ENCODE peak calls at places on chromosomes 4 and X, in six cellular contexts. X is A549, P is H1, U is WTC11, N is K562, Z is HepG2. A is an unnamed sample.

GRCh38 chrX:80876877-80877276 is 67.2 kb upstream of the BRWD3 start:
- DNase-seq in X (peak), P (no peak), U (no peak), N (no peak), Z (peak), A (peak)

GRCh38 chr4:75771607-75772006 is 47.2 kb downstream of the USO1 start:
- DNase-seq in X (no peak), P (no peak), U (no peak), N (no peak), Z (no peak), A (no peak)

GRCh38 chr4:160142579-160142978 is 1039.7 kb downstream of the RAPGEF2 start:
- DNase-seq in X (no peak), P (no peak), U (no peak), N (no peak), Z (no peak), A (no peak)

GRCh38 chrX:49190783-49191032 is 4.5 kb upstream of the PRICKLE3 start:
- DNase-seq in X (no peak), P (no peak), U (no peak), N (no peak), Z (no peak), A (no peak)

GRCh38 chrX:252421-253291 is 28.5 kb upstream of the PLCXD1 start:
- DNase-seq in X (peak), P (no peak), U (no peak), N (no peak), Z (no peak), A (peak)

GRCh38 chr4:175421506-175421905 is 390.6 kb downstream of the GPM6A start:
- DNase-seq in X (peak), P (no peak), U (no peak), N (no peak), Z (peak), A (no peak)

GRCh38 chr4:91427171-91427570 is 876.6 kb upstream of the GRID2 start:
- DNase-seq in X (no peak), P (no peak), U (no peak), N (no peak), Z (no peak), A (no peak)

GRCh38 chrX:68833855-68834331 is 5.1 kb downstream of the EFNB1 start:
- DNase-seq in X (no peak), P (no peak), U (no peak), N (no peak), Z (no peak), A (no peak)

GRCh38 chrX:18377802-18378201 is 23.3 kb upstream of the SCML2 start:
- DNase-seq in X (peak), P (no peak), U (peak), N (peak), Z (peak), A (peak)

GRCh38 chr4:40856836-40857362 is 107.1 kb downstream of the NSUN7 start:
- DNase-seq in X (peak), P (peak), U (peak), N (peak), Z (no peak), A (peak)

GRCh38 chr4:1766336-1767057 is 26.6 kb upstream of the FGFR3 start:
- DNase-seq in X (peak), P (no peak), U (peak), N (peak), Z (peak), A (no peak)

GRCh38 chrX:37787353-37787869 is 7.6 kb downstream of the CYBB start:
- DNase-seq in X (no peak), P (no peak), U (no peak), N (no peak), Z (no peak), A (no peak)

GRCh38 chrX:139882299-139882698 is 50.6 kb downstream of the ATP11C start:
- DNase-seq in X (no peak), P (no peak), U (no peak), N (no peak), Z (no peak), A (no peak)

GRCh38 chrX:50799531-50799961 is 14.4 kb downstream of the SHROOM4 start:
- DNase-seq in X (peak), P (no peak), U (no peak), N (no peak), Z (no peak), A (peak)

GRCh38 chrX:42094208-42094607 is 170.9 kb upstream of the CASK start:
- DNase-seq in X (no peak), P (no peak), U (no peak), N (no peak), Z (no peak), A (no peak)

GRCh38 chrX:46298821-46299220 is 246.4 kb downstream of the ZNF674 start:
- DNase-seq in X (no peak), P (no peak), U (no peak), N (no peak), Z (no peak), A (no peak)

GRCh38 chrX:41922694-41923171 is 621 bp downstream of the CASK start:
- DNase-seq in X (peak), P (no peak), U (peak), N (no peak), Z (no peak), A (peak)

GRCh38 chrX:22220941-22221340 is 51.8 kb upstream of the CBLL2 start:
- DNase-seq in X (peak), P (no peak), U (no peak), N (no peak), Z (no peak), A (peak)

GRCh38 chrX:12979011-12979629 is 4.2 kb downstream of the TMSB4X start:
- DNase-seq in X (no peak), P (no peak), U (no peak), N (no peak), Z (no peak), A (no peak)

GRCh38 chrX:75746891-75747639 is 38.0 kb downstream of the MAGEE2 start:
- DNase-seq in X (peak), P (no peak), U (peak), N (no peak), Z (peak), A (no peak)

GRCh38 chrX:77668391-77669237 is 117.4 kb downstream of the ATRX start:
- DNase-seq in X (peak), P (no peak), U (no peak), N (no peak), Z (peak), A (peak)

GRCh38 chrX:136273986-136274385 is 22.8 kb upstream of the MAP7D3 start:
- DNase-seq in X (no peak), P (no peak), U (no peak), N (no peak), Z (no peak), A (no peak)

GRCh38 chr4:95415346-95415771 is 133.4 kb downstream of the UNC5C start:
- DNase-seq in X (peak), P (no peak), U (no peak), N (no peak), Z (no peak), A (no peak)

GRCh38 chr4:75908555-75908954 is 6.3 kb upstream of the PPEF2 start:
- DNase-seq in X (no peak), P (no peak), U (no peak), N (no peak), Z (no peak), A (no peak)

GRCh38 chr4:98728433-98728832 is 70.0 kb upstream of the TSPAN5 start:
- DNase-seq in X (no peak), P (no peak), U (no peak), N (peak), Z (no peak), A (peak)

GRCh38 chrX:989959-990510 is 222.4 kb downstream of the CRLF2 start:
- DNase-seq in X (peak), P (no peak), U (no peak), N (peak), Z (no peak), A (no peak)

GRCh38 chrX:39012561-39013209 is 211.4 kb downstream of the MID1IP1 start:
- DNase-seq in X (no peak), P (no peak), U (no peak), N (no peak), Z (no peak), A (no peak)

GRCh38 chr4:148192526-148192925 is 249.7 kb downstream of the NR3C2 start:
- DNase-seq in X (no peak), P (no peak), U (no peak), N (no peak), Z (no peak), A (no peak)

GRCh38 chr4:188414441-188414840 is 275.2 kb downstream of the TRIML1 start:
- DNase-seq in X (no peak), P (no peak), U (no peak), N (no peak), Z (no peak), A (no peak)

GRCh38 chr4:167239627-167240026 is 5.3 kb upstream of the SPOCK3 start:
- DNase-seq in X (no peak), P (no peak), U (no peak), N (no peak), Z (no peak), A (no peak)
- TF ChIP-seq JUN in X (no peak), P (no peak), U (no peak), N (no peak), Z (no peak), A (no peak)

DNA sequence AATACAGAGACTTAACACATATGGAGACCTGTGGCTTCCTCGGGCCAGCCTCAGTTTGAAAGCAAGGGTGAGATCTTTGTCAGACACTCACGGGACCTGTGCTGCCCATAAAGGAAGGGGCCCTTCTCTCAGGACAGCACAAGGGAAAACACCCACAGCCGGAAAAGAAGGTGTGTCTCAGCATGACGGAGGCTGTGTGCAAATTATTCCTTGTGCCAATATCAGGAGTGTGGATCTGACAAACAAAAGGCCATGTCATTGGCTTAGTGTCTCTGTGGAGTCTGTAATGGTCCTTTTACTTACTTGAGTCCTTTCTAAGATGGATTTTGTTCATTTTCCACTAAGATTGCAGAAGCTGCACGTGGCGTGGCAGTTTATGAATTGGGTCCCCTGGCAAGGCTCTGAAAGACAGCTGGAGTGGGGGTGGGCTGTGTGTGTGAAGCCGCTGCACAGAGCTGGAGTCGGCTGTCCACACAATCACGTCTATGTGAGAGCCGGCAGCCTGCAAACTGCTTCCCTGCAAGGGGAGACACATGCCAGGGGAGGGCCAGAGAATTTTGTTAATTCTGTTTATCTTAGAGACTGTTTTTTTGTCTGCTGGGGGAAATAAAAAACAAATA is 1.9 kb downstream of the ENPP6 start:
- DNase-seq in X (no peak), P (no peak), U (no peak), N (no peak), Z (no peak), A (no peak)
- TF ChIP-seq JUN in X (no peak), P (no peak), U (no peak), N (no peak), Z (no peak), A (no peak)

GRCh38 chrX:107996124-107996523 is 14.0 kb upstream of the TEX13B start:
- DNase-seq in X (no peak), P (no peak), U (peak), N (no peak), Z (no peak), A (no peak)

GRCh38 chrX:108001218-108001814 is 19.1 kb upstream of the TEX13B start:
- DNase-seq in X (peak), P (no peak), U (no peak), N (no peak), Z (peak), A (peak)

DNA sequence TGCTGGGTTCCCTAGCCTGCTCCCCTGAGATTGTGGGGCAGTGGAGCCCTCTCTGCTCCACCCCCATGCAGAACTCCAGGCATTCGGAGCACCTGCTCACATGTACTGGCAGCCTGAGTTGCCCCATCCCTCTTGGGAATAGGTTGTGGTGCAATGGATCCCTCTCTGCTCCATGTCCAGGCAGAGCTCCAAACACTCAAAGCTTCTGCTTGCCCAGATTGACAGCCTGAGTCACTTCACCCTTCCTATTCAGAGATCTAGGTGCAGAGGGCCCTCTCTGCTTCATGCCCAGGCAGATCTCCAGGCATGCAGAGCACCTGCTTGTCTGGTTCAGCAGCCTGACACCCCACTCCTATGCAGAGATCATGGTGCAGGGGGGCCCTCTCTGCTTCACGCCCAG is 18.6 kb upstream of the TEX13B start:
- DNase-seq in X (peak), P (no peak), U (no peak), N (no peak), Z (no peak), A (no peak)
- TF ChIP-seq JUN in X (no peak), P (no peak), U (no peak), N (no peak), Z (no peak), A (no peak)

GRCh38 chr4:155954939-155955338 is 1.3 kb upstream of the CTSO start:
- DNase-seq in X (no peak), P (no peak), U (no peak), N (no peak), Z (peak), A (no peak)
- TF ChIP-seq JUN in X (no peak), P (no peak), U (no peak), N (no peak), Z (no peak), A (no peak)

DNA sequence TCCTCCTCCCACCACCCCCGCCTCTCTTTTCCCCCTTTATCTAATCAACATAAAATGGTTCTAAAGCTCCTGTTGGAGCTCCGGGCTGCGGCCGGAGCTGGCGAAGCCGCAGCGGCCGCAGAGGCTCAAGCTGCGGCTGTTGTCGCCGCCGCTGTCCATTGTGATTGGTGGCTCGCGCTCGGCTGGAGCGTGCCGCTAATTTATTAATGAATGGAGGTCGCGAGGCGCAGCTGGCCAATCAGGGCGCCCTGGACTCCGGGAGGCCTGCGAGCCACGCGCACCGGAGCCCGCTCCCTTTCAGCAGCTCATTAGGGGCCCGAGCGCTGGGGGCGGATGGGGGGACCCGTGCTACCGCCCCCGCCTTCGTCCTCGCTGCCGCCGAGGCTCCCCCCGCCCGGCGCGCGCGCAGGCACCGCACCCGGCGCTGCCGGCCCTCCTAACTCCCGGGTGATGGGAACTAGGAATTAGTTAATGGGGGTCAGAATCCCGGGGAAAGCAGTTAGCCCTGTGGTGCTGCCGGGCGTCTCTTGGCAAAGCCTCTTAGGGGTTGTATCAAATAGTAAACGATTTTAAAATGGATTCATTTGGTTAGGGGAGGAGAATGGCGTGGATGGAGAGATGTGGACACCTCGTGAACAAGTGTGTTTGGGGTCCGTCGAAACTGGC is 554 bp upstream of the NEUROG2 start:
- DNase-seq in X (no peak), P (no peak), U (peak), N (peak), Z (no peak), A (no peak)
- TF ChIP-seq JUN in X (no peak), P (no peak), U (no peak), N (no peak), Z (no peak), A (no peak)